ENCODE peak calls at places on chromosomes 6 and 20, in four cellular contexts. One of them, this sample, is unnamed.

GRCh38 chr6:131061771-131062160 is 1.3 kb downstream of the EPB41L2 start:
- DNase-seq in K562: no peak
- DNase-seq in A549: no peak
- DNase-seq in GM12878: no peak
- DNase-seq in this sample: no peak

GRCh38 chr6:27375613-27376079 is 12.9 kb upstream of the ZNF391 start:
- DNase-seq in K562: peak; percentile 55
- DNase-seq in A549: no peak
- DNase-seq in GM12878: no peak
- DNase-seq in this sample: no peak

GRCh38 chr6:27791182-27791939 is 120.8 kb downstream of the OR2B2 start:
- DNase-seq in K562: peak; percentile 73
- DNase-seq in A549: peak; percentile 47
- DNase-seq in GM12878: no peak
- DNase-seq in this sample: peak; percentile 87

GRCh38 chr20:50283922-50284810 is 93.5 kb downstream of the CEBPB start:
- DNase-seq in K562: peak; percentile 55
- DNase-seq in A549: peak; percentile 61
- DNase-seq in GM12878: no peak
- DNase-seq in this sample: peak; percentile 66

GRCh38 chr6:37479266-37479854 is 20.3 kb downstream of the CCDC167 start:
- DNase-seq in K562: no peak
- DNase-seq in A549: no peak
- DNase-seq in GM12878: no peak
- DNase-seq in this sample: no peak

GRCh38 chr6:128532827-128533226 is 12.4 kb upstream of the PTPRK start:
- DNase-seq in K562: no peak
- DNase-seq in A549: no peak
- DNase-seq in GM12878: no peak
- DNase-seq in this sample: peak; percentile 55

GRCh38 chr6:25375125-25375524 is 96.0 kb downstream of the CARMIL1 start:
- DNase-seq in K562: no peak
- DNase-seq in A549: no peak
- DNase-seq in GM12878: no peak
- DNase-seq in this sample: no peak

GRCh38 chr20:15859061-15859460 is 714.2 kb downstream of the KIF16B start:
- DNase-seq in K562: no peak
- DNase-seq in A549: no peak
- DNase-seq in GM12878: no peak
- DNase-seq in this sample: no peak

GRCh38 chr20:38230957-38231785 is 29.4 kb downstream of the KIAA1755 start:
- DNase-seq in K562: no peak
- DNase-seq in A549: no peak
- DNase-seq in GM12878: no peak
- DNase-seq in this sample: peak; percentile 59

GRCh38 chr6:146697921-146698320 is 99.1 kb downstream of the ADGB start:
- DNase-seq in K562: no peak
- DNase-seq in A549: no peak
- DNase-seq in GM12878: no peak
- DNase-seq in this sample: no peak

GRCh38 chr6:139152088-139152891 is 17.4 kb downstream of the HECA start:
- DNase-seq in K562: no peak
- DNase-seq in A549: no peak
- DNase-seq in GM12878: no peak
- DNase-seq in this sample: peak; percentile 84

GRCh38 chr6:83071023-83071422 is 3.6 kb downstream of the DOP1A start:
- DNase-seq in K562: no peak
- DNase-seq in A549: no peak
- DNase-seq in GM12878: peak; percentile 60
- DNase-seq in this sample: no peak

GRCh38 chr6:141956046-141956761 is 176.5 kb upstream of the GJE1 start:
- DNase-seq in K562: no peak
- DNase-seq in A549: no peak
- DNase-seq in GM12878: no peak
- DNase-seq in this sample: peak; percentile 14

DNA sequence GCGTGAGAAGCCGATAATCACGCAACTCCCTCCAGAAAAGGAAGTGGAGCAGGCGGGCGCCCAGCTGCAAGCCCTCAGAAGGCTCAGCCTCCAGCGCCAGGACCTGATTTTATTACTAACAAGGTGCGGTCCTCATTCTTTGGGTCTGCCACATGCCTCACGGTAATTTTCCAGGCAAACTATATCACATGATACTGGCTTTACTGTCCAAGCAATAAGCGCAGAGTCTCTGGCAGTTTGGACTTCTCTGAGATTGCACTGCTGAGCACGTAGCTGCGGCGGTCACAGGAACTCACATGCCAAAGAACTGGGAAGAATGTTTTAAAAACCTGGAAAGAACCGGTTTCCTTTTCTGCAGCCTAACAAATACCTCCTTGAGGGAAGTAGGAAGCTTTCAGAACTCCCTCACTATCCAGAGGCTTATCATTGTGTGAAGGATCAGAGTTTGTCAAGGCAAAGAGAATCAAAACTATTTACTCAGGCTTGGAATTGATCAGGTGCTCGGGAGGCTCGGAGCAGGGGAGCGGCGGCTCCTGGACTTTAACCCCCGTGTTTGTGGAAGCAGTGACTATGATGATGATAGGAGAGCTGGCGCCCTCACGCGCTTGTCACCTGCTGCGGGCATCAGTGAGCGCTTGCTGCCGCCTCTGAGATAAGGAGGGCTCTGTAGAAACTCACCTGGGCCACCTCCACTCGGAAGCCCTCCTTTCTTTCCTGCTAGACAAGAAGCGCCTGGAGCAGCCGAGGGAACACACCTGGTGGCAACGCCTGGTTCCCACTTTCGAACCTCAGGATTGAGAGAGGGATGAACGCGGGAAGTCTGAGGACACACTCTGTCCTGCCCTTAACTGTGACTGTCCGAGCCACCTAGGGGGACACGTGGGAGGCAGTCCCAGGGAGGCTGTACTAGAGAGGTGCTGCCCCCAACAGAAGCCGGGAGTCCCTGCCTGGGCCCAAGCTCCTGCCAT is 27.2 kb upstream of the SYNJ2 start:
- DNase-seq in K562: no peak
- DNase-seq in A549: no peak
- DNase-seq in GM12878: no peak
- DNase-seq in this sample: peak; percentile 26
- TF ChIP-seq ELK1 in K562: no peak
- TF ChIP-seq ELK1 in A549: no peak
- TF ChIP-seq ELK1 in GM12878: no peak
- TF ChIP-seq ELK1 in this sample: no peak

GRCh38 chr6:66931787-66932186 is 1224.8 kb upstream of the EYS start:
- DNase-seq in K562: no peak
- DNase-seq in A549: no peak
- DNase-seq in GM12878: no peak
- DNase-seq in this sample: no peak
- TF ChIP-seq RFX5 in K562: no peak
- TF ChIP-seq RFX5 in A549: no peak
- TF ChIP-seq RFX5 in GM12878: no peak
- TF ChIP-seq RFX5 in this sample: no peak

GRCh38 chr20:34316191-34316814 is 13.1 kb upstream of the AHCY start:
- DNase-seq in K562: peak; percentile 37
- DNase-seq in A549: no peak
- DNase-seq in GM12878: no peak
- DNase-seq in this sample: peak; percentile 33
- TF ChIP-seq ELK1 in K562: no peak
- TF ChIP-seq ELK1 in A549: no peak
- TF ChIP-seq ELK1 in GM12878: no peak
- TF ChIP-seq ELK1 in this sample: no peak

GRCh38 chr6:42404494-42404893 is 47.2 kb downstream of the TRERF1 start:
- DNase-seq in K562: peak; percentile 81
- DNase-seq in A549: peak; percentile 19
- DNase-seq in GM12878: no peak
- DNase-seq in this sample: peak; percentile 68
- TF ChIP-seq RFX5 in K562: no peak
- TF ChIP-seq RFX5 in A549: no peak
- TF ChIP-seq RFX5 in GM12878: no peak
- TF ChIP-seq RFX5 in this sample: no peak

GRCh38 chr20:22802296-22802695 is 217.9 kb upstream of the FOXA2 start:
- DNase-seq in K562: no peak
- DNase-seq in A549: no peak
- DNase-seq in GM12878: no peak
- DNase-seq in this sample: no peak

GRCh38 chr20:22807646-22808045 is 223.3 kb upstream of the FOXA2 start:
- DNase-seq in K562: no peak
- DNase-seq in A549: no peak
- DNase-seq in GM12878: no peak
- DNase-seq in this sample: peak; percentile 1

GRCh38 chr20:22807045-22807444 is 222.7 kb upstream of the FOXA2 start:
- DNase-seq in K562: no peak
- DNase-seq in A549: peak; percentile 70
- DNase-seq in GM12878: no peak
- DNase-seq in this sample: no peak

GRCh38 chr20:22805970-22806369 is 221.6 kb upstream of the FOXA2 start:
- DNase-seq in K562: no peak
- DNase-seq in A549: no peak
- DNase-seq in GM12878: no peak
- DNase-seq in this sample: no peak

GRCh38 chr20:22805219-22805618 is 220.8 kb upstream of the FOXA2 start:
- DNase-seq in K562: no peak
- DNase-seq in A549: peak; percentile 33
- DNase-seq in GM12878: no peak
- DNase-seq in this sample: peak; percentile 74
- TF ChIP-seq ELK1 in K562: no peak
- TF ChIP-seq ELK1 in A549: no peak
- TF ChIP-seq ELK1 in GM12878: no peak
- TF ChIP-seq ELK1 in this sample: no peak

GRCh38 chr20:36270744-36271638 is 34.7 kb downstream of the AAR2 start:
- DNase-seq in K562: no peak
- DNase-seq in A549: no peak
- DNase-seq in GM12878: no peak
- DNase-seq in this sample: no peak

GRCh38 chr20:36273414-36274247 is 32.5 kb upstream of the DLGAP4 start:
- DNase-seq in K562: no peak
- DNase-seq in A549: peak; percentile 28
- DNase-seq in GM12878: no peak
- DNase-seq in this sample: peak; percentile 16

GRCh38 chr20:36274248-36274841 is 31.8 kb upstream of the DLGAP4 start:
- DNase-seq in K562: no peak
- DNase-seq in A549: no peak
- DNase-seq in GM12878: no peak
- DNase-seq in this sample: no peak

GRCh38 chr20:36271639-36272546 is 34.2 kb upstream of the DLGAP4 start:
- DNase-seq in K562: no peak
- DNase-seq in A549: no peak
- DNase-seq in GM12878: no peak
- DNase-seq in this sample: no peak

GRCh38 chr20:36272547-36273220 is 33.5 kb upstream of the DLGAP4 start:
- DNase-seq in K562: no peak
- DNase-seq in A549: no peak
- DNase-seq in GM12878: no peak
- DNase-seq in this sample: no peak
- TF ChIP-seq RFX5 in K562: no peak
- TF ChIP-seq RFX5 in A549: no peak
- TF ChIP-seq RFX5 in GM12878: no peak
- TF ChIP-seq RFX5 in this sample: no peak